ENCODE peak calls at places on chromosomes 11 and 22, in five cellular contexts. One of them, this sample, is unnamed.

GRCh38 chr22:32407936-32408335 is 4.1 kb downstream of the RTCB start:
- DNase-seq in activated CD4-positive, alpha-beta T cell treated with anti-CD3 and anti-CD28 coated beads for 24 hours: no peak
- DNase-seq in NCI-H2081: no peak
- DNase-seq in body of pancreas: no peak
- DNase-seq in NCI-H1930: no peak
- DNase-seq in this sample: no peak

GRCh38 chr11:106021181-106021966 is 666 bp downstream of the MSANTD4 start:
- DNase-seq in activated CD4-positive, alpha-beta T cell treated with anti-CD3 and anti-CD28 coated beads for 24 hours: no peak
- DNase-seq in NCI-H1930: peak; percentile 33
- DNase-seq in NCI-H2081: no peak
- DNase-seq in body of pancreas: no peak
- DNase-seq in this sample: peak; percentile 28

GRCh38 chr22:41237707-41238569 is 2.8 kb downstream of the CHADL start:
- DNase-seq in NCI-H1930: peak; percentile 62
- DNase-seq in NCI-H2081: peak; percentile 41
- DNase-seq in activated CD4-positive, alpha-beta T cell treated with anti-CD3 and anti-CD28 coated beads for 24 hours: peak; percentile 58
- DNase-seq in body of pancreas: peak; percentile 86
- DNase-seq in this sample: peak; percentile 65

GRCh38 chr11:92376146-92376599 is 151.6 kb downstream of the FAT3 start:
- DNase-seq in NCI-H2081: no peak
- DNase-seq in NCI-H1930: no peak
- DNase-seq in activated CD4-positive, alpha-beta T cell treated with anti-CD3 and anti-CD28 coated beads for 24 hours: no peak
- DNase-seq in body of pancreas: no peak
- DNase-seq in this sample: no peak

GRCh38 chr22:26168199-26168915 is 905 bp upstream of the SEZ6L start:
- DNase-seq in NCI-H1930: no peak
- DNase-seq in activated CD4-positive, alpha-beta T cell treated with anti-CD3 and anti-CD28 coated beads for 24 hours: no peak
- DNase-seq in body of pancreas: no peak
- DNase-seq in NCI-H2081: no peak
- DNase-seq in this sample: no peak

GRCh38 chr11:61163714-61164609 is 2.7 kb upstream of the VPS37C start:
- DNase-seq in NCI-H2081: no peak
- DNase-seq in activated CD4-positive, alpha-beta T cell treated with anti-CD3 and anti-CD28 coated beads for 24 hours: no peak
- DNase-seq in body of pancreas: no peak
- DNase-seq in NCI-H1930: no peak
- DNase-seq in this sample: peak; percentile 58

GRCh38 chr11:110435780-110436717 is 6.3 kb downstream of the FDX1 start:
- DNase-seq in body of pancreas: peak; percentile 31
- DNase-seq in NCI-H1930: no peak
- DNase-seq in activated CD4-positive, alpha-beta T cell treated with anti-CD3 and anti-CD28 coated beads for 24 hours: no peak
- DNase-seq in NCI-H2081: no peak
- DNase-seq in this sample: no peak

GRCh38 chr11:65558785-65559509 is 788 bp upstream of the LTBP3 start:
- DNase-seq in NCI-H2081: no peak
- DNase-seq in body of pancreas: peak; percentile 79
- DNase-seq in activated CD4-positive, alpha-beta T cell treated with anti-CD3 and anti-CD28 coated beads for 24 hours: no peak
- DNase-seq in NCI-H1930: no peak
- DNase-seq in this sample: no peak

GRCh38 chr11:108758458-108758857 is 93.6 kb downstream of the DDX10 start:
- DNase-seq in activated CD4-positive, alpha-beta T cell treated with anti-CD3 and anti-CD28 coated beads for 24 hours: no peak
- DNase-seq in NCI-H2081: no peak
- DNase-seq in body of pancreas: no peak
- DNase-seq in NCI-H1930: no peak
- DNase-seq in this sample: no peak

GRCh38 chr11:69122642-69123431 is 32.9 kb upstream of the SMIM38 start:
- DNase-seq in NCI-H2081: no peak
- DNase-seq in NCI-H1930: no peak
- DNase-seq in body of pancreas: peak; percentile 94
- DNase-seq in activated CD4-positive, alpha-beta T cell treated with anti-CD3 and anti-CD28 coated beads for 24 hours: peak; percentile 62
- DNase-seq in this sample: no peak

This sample was measured in Kasumi-1.